ENCODE peak calls at places on chromosomes 16 and 17, in five cellular contexts. B is A549, S is WTC11, R is HepG2, H is K562. U is an unnamed sample.

GRCh38 chr17:31677036-31677435 is 182.0 kb downstream of the COPRS start:
- DNase-seq in B (no peak), S (no peak), R (no peak), H (no peak), U (no peak)

GRCh38 chr16:16021988-16022682 is 72.7 kb downstream of the ABCC1 start:
- DNase-seq in B (peak), S (no peak), R (peak), H (peak), U (peak)

GRCh38 chr17:63579633-63580032 is 21.1 kb upstream of the TACO1 start:
- DNase-seq in B (no peak), S (no peak), R (peak), H (no peak), U (no peak)

GRCh38 chr16:81526935-81527334 is 82.3 kb downstream of the CMIP start:
- DNase-seq in B (peak), S (no peak), R (no peak), H (peak), U (no peak)

GRCh38 chr16:54174201-54174600 is 112.4 kb downstream of the IRX3 start:
- DNase-seq in B (no peak), S (no peak), R (no peak), H (no peak), U (peak)

GRCh38 chr16:12516621-12517309 is 286.9 kb downstream of the CPPED1 start:
- DNase-seq in B (no peak), S (no peak), R (no peak), H (no peak), U (no peak)

GRCh38 chr17:8290043-8290442 is 1.6 kb downstream of the RANGRF start:
- DNase-seq in B (no peak), S (no peak), R (no peak), H (no peak), U (peak)

GRCh38 chr17:63497708-63498483 is 21.0 kb downstream of the ACE start:
- DNase-seq in B (peak), S (peak), R (peak), H (peak), U (peak)

GRCh38 chr16:5770118-5770517 is 672.5 kb upstream of the EEF2KMT start:
- DNase-seq in B (no peak), S (no peak), R (no peak), H (no peak), U (no peak)

GRCh38 chr17:33981713-33982601 is 273.1 kb upstream of the CCL2 start:
- DNase-seq in B (no peak), S (no peak), R (no peak), H (no peak), U (peak)

GRCh38 chr17:71631483-71631882 is 489.3 kb upstream of the SOX9 start:
- DNase-seq in B (peak), S (no peak), R (no peak), H (no peak), U (no peak)

GRCh38 chr16:10269632-10270031 is 87.4 kb upstream of the GRIN2A start:
- DNase-seq in B (no peak), S (no peak), R (peak), H (no peak), U (no peak)

GRCh38 chr17:60748232-60748631 is 70.6 kb downstream of the BCAS3 start:
- DNase-seq in B (no peak), S (no peak), R (no peak), H (no peak), U (no peak)

GRCh38 chr17:78010759-78011158 is 52.3 kb downstream of the TNRC6C start:
- DNase-seq in B (no peak), S (no peak), R (no peak), H (no peak), U (peak)

GRCh38 chr17:32323784-32324590 is 18.0 kb downstream of the C17orf75 start:
- DNase-seq in B (no peak), S (no peak), R (no peak), H (no peak), U (no peak)

GRCh38 chr16:22788190-22788530 is 25.8 kb upstream of the HS3ST2 start:
- DNase-seq in B (no peak), S (no peak), R (no peak), H (no peak), U (no peak)

GRCh38 chr17:58310511-58311428 is 17.8 kb downstream of the TSPOAP1 start:
- DNase-seq in B (no peak), S (no peak), R (no peak), H (no peak), U (no peak)

GRCh38 chr17:48541574-48542113 is 3.3 kb downstream of the HOXB2 start:
- DNase-seq in B (no peak), S (no peak), R (no peak), H (peak), U (no peak)

GRCh38 chr17:55053855-55054254 is 85.3 kb downstream of the STXBP4 start:
- DNase-seq in B (peak), S (no peak), R (no peak), H (no peak), U (no peak)

GRCh38 chr16:11449716-11450115 is 104.5 kb downstream of the RMI2 start:
- DNase-seq in B (no peak), S (no peak), R (no peak), H (no peak), U (no peak)

GRCh38 chr16:426115-426905 is 861 bp downstream of the RAB11FIP3 start:
- DNase-seq in B (no peak), S (peak), R (no peak), H (peak), U (peak)

GRCh38 chr17:28528329-28529011 is 22.3 kb downstream of the FOXN1 start:
- DNase-seq in B (no peak), S (no peak), R (no peak), H (peak), U (no peak)

DNA sequence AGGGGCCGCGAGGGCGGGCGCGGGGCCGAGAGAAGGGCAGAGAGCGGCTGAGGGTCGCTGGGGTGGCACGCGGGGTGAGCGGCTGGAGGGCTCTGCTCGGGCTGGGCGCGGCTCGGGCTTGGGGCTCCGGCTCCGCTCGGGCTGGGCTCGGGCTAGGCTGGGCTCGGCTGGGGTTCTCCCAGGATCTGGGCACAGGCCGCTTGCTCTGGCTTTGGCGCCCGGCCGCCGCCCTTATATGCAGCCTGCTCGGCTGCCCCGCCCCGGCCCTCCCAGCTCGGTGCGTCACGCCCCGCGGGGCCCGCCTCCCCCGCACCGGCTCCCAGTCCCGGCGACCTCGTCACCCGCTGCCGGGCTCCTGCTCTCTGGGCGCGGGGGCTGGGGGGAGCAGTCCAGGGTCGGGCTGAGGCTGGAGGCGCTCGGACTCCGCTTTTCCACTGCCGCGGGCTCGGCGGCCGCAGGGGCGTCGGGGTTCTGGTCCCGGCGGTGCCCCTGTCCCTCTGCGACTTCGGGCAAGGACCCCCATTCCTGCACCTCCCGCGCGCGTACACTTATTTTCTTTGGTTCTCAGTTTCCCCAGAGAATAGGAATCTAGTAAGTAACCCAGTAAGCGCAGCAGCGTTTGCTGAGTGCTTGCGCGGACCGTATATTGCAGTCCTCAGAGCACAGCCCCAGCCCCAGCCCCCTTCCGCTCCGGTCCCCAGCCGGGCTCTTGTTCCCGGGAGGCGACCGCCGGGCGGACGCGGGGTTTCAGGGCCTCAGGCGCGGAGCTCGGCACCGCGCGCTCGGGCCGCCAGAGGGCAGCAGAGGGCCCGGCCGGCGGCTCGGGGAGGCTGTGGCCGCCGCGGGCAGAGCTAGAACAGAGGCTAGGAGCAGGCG is at the start of gene RASD1:
- DNase-seq in B (peak), S (peak), R (peak), H (peak), U (peak)
- TF ChIP-seq MAX in B (peak), S (peak), R (peak), H (no peak), U (peak)

DNA sequence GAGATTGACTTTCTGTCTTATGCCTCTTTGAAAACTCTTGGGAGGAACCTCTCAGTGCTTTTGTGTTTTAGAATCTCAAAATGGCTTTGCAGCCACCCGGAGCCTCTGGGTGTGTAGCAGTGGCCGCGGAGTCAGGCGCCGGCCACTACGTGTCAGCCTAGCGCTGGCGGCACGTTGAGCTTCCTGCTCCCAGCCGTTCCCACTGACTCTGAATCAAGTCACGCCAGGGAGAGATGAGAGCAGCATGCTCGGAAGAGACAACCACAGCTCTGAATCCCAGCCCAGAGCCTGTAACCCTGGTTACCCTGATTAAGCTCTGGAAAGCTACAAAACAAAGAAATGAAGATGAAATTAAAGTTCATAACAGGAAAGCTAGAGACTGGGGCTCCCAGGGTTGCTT is 97.4 kb upstream of the CACNG5 start:
- DNase-seq in B (no peak), S (peak), R (no peak), H (no peak), U (no peak)
- TF ChIP-seq CTCF in B (no peak), S (no peak), R (no peak), H (no peak), U (no peak)

GRCh38 chr17:7063518-7064094 is 16.4 kb downstream of the CLEC10A start:
- DNase-seq in B (no peak), S (no peak), R (no peak), H (no peak), U (no peak)

GRCh38 chr17:7060165-7060890 is 16.4 kb upstream of the SLC16A11 start:
- DNase-seq in B (peak), S (no peak), R (peak), H (peak), U (peak)

GRCh38 chr17:7056386-7056785 is 12.5 kb upstream of the SLC16A11 start:
- DNase-seq in B (no peak), S (no peak), R (no peak), H (no peak), U (no peak)

GRCh38 chr17:7064248-7064647 is 15.8 kb downstream of the CLEC10A start:
- DNase-seq in B (no peak), S (no peak), R (no peak), H (no peak), U (no peak)

DNA sequence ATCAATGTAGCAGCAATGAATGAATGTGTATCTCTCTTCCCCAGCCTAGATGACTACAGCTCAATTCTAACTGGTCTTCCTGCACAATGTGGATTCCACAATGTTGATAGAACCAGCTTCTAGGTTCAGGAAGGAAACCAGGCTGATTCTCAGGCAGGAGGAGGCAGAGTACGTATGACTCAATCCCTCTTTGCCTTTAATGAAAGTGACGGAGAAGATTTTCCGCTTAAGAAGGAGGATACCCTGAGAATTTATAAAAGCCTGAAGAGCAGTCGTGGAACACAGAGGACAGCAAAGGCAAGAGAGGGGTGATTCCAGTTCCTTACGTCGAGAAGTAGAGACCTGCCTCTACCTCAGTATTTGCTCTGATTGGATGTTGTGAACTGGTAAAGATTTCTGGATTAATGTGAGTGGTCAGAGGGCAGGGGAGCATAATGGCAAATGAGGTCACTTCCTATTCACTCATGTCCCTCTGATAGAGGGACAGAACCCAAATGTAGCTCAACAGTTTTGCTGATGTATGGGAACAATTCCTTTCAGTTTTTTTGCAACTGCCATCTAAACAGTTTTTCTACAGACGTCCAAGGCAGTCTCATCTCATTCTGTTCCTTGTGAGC is 15.0 kb upstream of the SLC16A11 start:
- DNase-seq in B (no peak), S (no peak), R (no peak), H (no peak), U (no peak)
- TF ChIP-seq MAX in B (no peak), S (no peak), R (no peak), H (no peak), U (no peak)

GRCh38 chr16:87687998-87688529 is 77.7 kb downstream of the KLHDC4 start:
- DNase-seq in B (no peak), S (no peak), R (no peak), H (no peak), U (no peak)
- TF ChIP-seq CTCF in B (no peak), S (no peak), R (no peak), H (no peak), U (no peak)

DNA sequence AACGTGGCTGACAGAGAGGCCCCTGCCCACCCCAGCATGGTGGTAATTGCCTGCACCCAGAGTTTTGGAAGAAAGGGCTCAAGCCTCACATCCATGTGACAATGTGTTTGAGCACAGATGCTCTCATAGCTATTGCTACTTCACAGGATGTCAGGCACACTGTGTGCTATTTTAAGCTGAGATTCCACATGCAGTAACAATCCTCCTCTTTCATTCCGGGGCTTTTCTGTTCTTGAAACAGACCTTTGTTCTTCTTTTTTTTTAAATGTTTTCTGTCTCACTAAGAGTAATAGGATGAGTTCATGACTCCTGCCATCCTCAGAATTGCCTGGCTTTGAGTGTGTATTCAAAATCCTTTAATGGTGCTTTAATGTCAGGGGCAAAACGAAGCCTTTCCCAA is 198.9 kb downstream of the ABCC12 start:
- DNase-seq in B (no peak), S (no peak), R (no peak), H (no peak), U (no peak)
- TF ChIP-seq MAX in B (no peak), S (no peak), R (no peak), H (no peak), U (no peak)

GRCh38 chr16:67976205-67976604 is 4.1 kb downstream of the DPEP3 start:
- DNase-seq in B (no peak), S (no peak), R (no peak), H (no peak), U (no peak)

GRCh38 chr16:67977005-67977404 is 3.3 kb downstream of the DPEP3 start:
- DNase-seq in B (no peak), S (no peak), R (no peak), H (no peak), U (no peak)

GRCh38 chr16:67977469-67978227 is 2.7 kb downstream of the DPEP3 start:
- DNase-seq in B (no peak), S (no peak), R (no peak), H (no peak), U (no peak)

GRCh38 chr16:67982011-67982696 is 1.9 kb upstream of the DPEP3 start:
- DNase-seq in B (no peak), S (no peak), R (no peak), H (no peak), U (no peak)

DNA sequence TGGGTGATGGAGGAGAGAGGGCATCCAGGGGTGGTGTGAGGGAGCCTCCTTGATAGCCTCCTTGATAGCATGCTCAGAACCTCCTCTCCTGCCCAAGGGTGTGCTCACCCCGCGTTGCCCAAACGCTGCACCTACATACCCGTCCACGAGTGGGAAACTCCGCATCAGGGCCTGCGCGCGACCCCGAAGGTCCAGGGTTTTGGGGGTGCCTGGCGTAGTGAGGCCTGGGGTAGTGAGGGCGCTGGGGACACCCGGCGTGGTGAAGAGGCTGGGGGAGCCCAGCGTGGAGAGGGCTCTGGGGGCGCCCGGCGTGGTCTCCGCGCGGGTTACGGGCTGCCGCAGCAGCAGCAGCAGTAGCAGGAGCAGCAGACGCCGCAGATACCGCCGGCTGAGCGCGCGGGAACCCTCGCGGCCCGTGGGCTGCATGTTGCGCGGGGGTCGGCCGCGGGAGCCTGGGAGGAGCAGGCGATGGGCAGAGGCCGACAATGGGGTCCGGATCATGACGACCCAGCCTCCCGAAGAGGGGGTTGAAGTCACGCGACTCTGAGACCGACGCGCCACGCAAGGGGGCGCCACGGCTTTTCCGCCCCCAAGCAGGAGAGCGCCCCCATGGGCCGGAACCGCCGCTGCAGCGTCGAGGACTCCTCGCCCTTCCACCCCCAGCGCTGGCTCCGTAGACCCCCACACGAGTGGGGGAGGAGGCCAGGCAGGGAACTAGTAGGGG is at the start of gene DPEP3:
- DNase-seq in B (no peak), S (peak), R (no peak), H (no peak), U (no peak)
- TF ChIP-seq CTCF in B (no peak), S (peak), R (no peak), H (no peak), U (peak)